ENCODE peak calls at places on chromosomes 2 and 18, in six cellular contexts. V is dorsolateral prefrontal cortex, R is astrocyte of the spinal cord, Y is PC-3, C is fibroblast of mammary gland, K is NB4. S is an unnamed sample.

GRCh38 chr18:22194151-22194598 is 24.8 kb downstream of the GATA6 start:
- DNase-seq in V (no peak), R (no peak), Y (no peak), C (no peak), K (no peak), S (no peak)

GRCh38 chr2:73156539-73157124 is 43.9 kb upstream of the RAB11FIP5 start:
- DNase-seq in V (peak), R (peak), Y (peak), C (peak), K (peak), S (no peak)

GRCh38 chr2:7468955-7469354 is 551.7 kb downstream of the RNF144A start:
- DNase-seq in V (no peak), R (no peak), Y (no peak), C (no peak), K (no peak), S (no peak)

GRCh38 chr2:105849431-105850179 is 104.9 kb downstream of the NCK2 start:
- DNase-seq in V (no peak), R (no peak), Y (no peak), C (no peak), K (no peak), S (no peak)

GRCh38 chr2:134206029-134206428 is 47.8 kb upstream of the MGAT5 start:
- DNase-seq in V (no peak), R (no peak), Y (no peak), C (no peak), K (no peak), S (no peak)

GRCh38 chr2:100185516-100185915 is 43.1 kb upstream of the AFF3 start:
- DNase-seq in V (no peak), R (no peak), Y (no peak), C (no peak), K (no peak), S (no peak)

GRCh38 chr2:109527846-109528705 is 85.7 kb downstream of the SEPTIN10 start:
- DNase-seq in V (peak), R (no peak), Y (no peak), C (no peak), K (no peak), S (no peak)

GRCh38 chr2:171287036-171287435 is 126.3 kb upstream of the TLK1 start:
- DNase-seq in V (no peak), R (no peak), Y (no peak), C (no peak), K (no peak), S (no peak)

GRCh38 chr2:9800639-9800974 is 42.7 kb upstream of the TAF1B start:
- DNase-seq in V (no peak), R (no peak), Y (no peak), C (no peak), K (peak), S (no peak)

GRCh38 chr2:218782529-218782845 is 540 bp downstream of the CYP27A1 start:
- DNase-seq in V (no peak), R (peak), Y (no peak), C (peak), K (no peak), S (no peak)

GRCh38 chr2:145277922-145278321 is 758.0 kb upstream of the ZEB2 start:
- DNase-seq in V (no peak), R (peak), Y (peak), C (peak), K (no peak), S (no peak)

GRCh38 chr18:50986360-50987087 is 18.7 kb downstream of the ELAC1 start:
- DNase-seq in V (no peak), R (peak), Y (peak), C (peak), K (no peak), S (no peak)

GRCh38 chr2:221005338-221005737 is 566.8 kb downstream of the EPHA4 start:
- DNase-seq in V (no peak), R (no peak), Y (no peak), C (no peak), K (no peak), S (no peak)

GRCh38 chr18:35076126-35076525 is 34.9 kb downstream of the MAPRE2 start:
- DNase-seq in V (no peak), R (no peak), Y (no peak), C (no peak), K (no peak), S (no peak)

GRCh38 chr18:13235981-13236380 is 17.4 kb downstream of the LDLRAD4 start:
- DNase-seq in V (no peak), R (no peak), Y (no peak), C (no peak), K (no peak), S (no peak)

GRCh38 chr2:120680136-120680761 is 55.4 kb upstream of the GLI2 start:
- DNase-seq in V (peak), R (peak), Y (peak), C (peak), K (peak), S (no peak)

GRCh38 chr2:176646033-176646615 is 376.9 kb downstream of the MTX2 start:
- DNase-seq in V (no peak), R (no peak), Y (no peak), C (no peak), K (no peak), S (no peak)

GRCh38 chr18:74982946-74983635 is 225.8 kb downstream of the PTGR3 start:
- DNase-seq in V (no peak), R (no peak), Y (no peak), C (no peak), K (no peak), S (no peak)

GRCh38 chr2:63840785-63841253 is 877 bp upstream of the UGP2 start:
- DNase-seq in V (peak), R (peak), Y (peak), C (peak), K (peak), S (peak)

GRCh38 chr2:216551234-216551633 is 52.6 kb downstream of the RPL37A start:
- DNase-seq in V (no peak), R (peak), Y (peak), C (peak), K (no peak), S (no peak)

GRCh38 chr2:96739633-96740428 is at the start of gene LMAN2L:
- DNase-seq in V (peak), R (peak), Y (peak), C (peak), K (peak), S (peak)

GRCh38 chr2:55010149-55010591 is 40.1 kb downstream of the RTN4 start:
- DNase-seq in V (peak), R (peak), Y (peak), C (peak), K (no peak), S (no peak)

GRCh38 chr2:111236027-111236426 is 115.3 kb downstream of the BCL2L11 start:
- DNase-seq in V (no peak), R (no peak), Y (no peak), C (no peak), K (no peak), S (no peak)

GRCh38 chr18:79664525-79665125 is 15.0 kb upstream of the CTDP1 start:
- DNase-seq in V (no peak), R (peak), Y (peak), C (peak), K (no peak), S (no peak)

DNA sequence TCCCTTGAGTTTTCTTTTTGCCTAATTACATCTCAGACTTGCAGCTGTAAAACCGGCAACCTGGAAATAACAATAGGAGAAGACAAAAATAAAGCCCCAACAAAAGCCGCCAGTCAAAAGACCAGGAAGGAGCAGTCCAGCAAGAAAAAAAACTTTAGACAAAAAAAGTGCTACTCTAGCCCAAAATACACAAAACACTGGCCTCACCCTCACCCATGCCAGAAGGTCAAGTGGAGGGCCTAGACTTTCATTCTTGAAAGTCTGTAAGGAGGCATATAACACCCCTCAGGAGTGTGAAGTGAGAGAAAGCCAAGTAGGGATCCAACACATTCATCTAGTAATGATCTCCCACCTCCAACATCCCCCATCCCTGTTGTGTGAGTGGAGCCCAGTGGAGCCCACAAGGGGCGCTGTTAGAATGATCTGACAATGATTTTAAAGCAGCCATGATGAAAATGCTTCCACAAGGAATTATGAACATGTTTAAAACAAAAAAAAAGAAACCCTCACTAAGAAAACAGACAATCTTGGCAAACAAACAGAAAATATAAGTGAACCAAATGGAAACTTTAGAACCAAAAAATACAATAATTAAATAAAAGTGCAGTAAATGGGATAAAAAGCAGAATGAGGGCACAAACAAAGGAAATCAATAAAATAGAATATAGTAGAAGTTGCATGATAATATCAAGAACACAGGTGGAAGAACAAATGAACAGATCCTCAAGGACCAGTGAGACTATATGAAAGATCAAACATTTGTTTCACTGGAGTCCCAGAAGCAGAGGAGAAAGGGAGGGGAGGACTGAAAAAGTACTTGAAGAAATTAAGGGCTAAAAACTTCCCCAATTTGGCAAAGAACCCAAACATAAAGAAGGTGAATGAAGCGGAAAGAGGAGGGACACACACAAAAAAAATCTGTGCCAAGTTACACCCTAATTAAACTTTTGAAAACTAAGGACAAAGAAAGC is 23.9 kb downstream of the SESTD1 start:
- DNase-seq in V (no peak), R (no peak), Y (no peak), C (no peak), K (no peak), S (no peak)
- TF ChIP-seq CTCF in V (no peak), R (no peak), Y (peak), C (no peak), K (peak), S (peak)

GRCh38 chr2:71513096-71513495 is 59.7 kb downstream of the DYSF start:
- DNase-seq in V (no peak), R (no peak), Y (no peak), C (no peak), K (no peak), S (peak)

GRCh38 chr2:71510196-71510807 is 56.9 kb downstream of the DYSF start:
- DNase-seq in V (peak), R (peak), Y (peak), C (peak), K (peak), S (no peak)

GRCh38 chr2:71512386-71512785 is 59.0 kb downstream of the DYSF start:
- DNase-seq in V (no peak), R (no peak), Y (no peak), C (no peak), K (no peak), S (peak)

GRCh38 chr2:71510938-71511337 is 57.6 kb downstream of the DYSF start:
- DNase-seq in V (no peak), R (no peak), Y (no peak), C (no peak), K (no peak), S (no peak)

GRCh38 chr2:71511776-71512175 is 58.4 kb downstream of the DYSF start:
- DNase-seq in V (no peak), R (no peak), Y (no peak), C (no peak), K (no peak), S (no peak)
- TF ChIP-seq CTCF in V (no peak), R (no peak), Y (no peak), C (no peak), K (no peak), S (no peak)

GRCh38 chr2:227347117-227347516 is 22.1 kb downstream of the MFF start:
- DNase-seq in V (no peak), R (no peak), Y (peak), C (no peak), K (no peak), S (no peak)
- TF ChIP-seq CTCF in V (no peak), R (no peak), Y (peak), C (no peak), K (no peak), S (no peak)

GRCh38 chr2:234802071-234802844 is 149.6 kb upstream of the SH3BP4 start:
- DNase-seq in V (no peak), R (no peak), Y (no peak), C (no peak), K (no peak), S (no peak)
- TF ChIP-seq CTCF in V (no peak), R (no peak), Y (no peak), C (no peak), K (no peak), S (no peak)

GRCh38 chr2:240640939-240641338 is 15.7 kb downstream of the GPR35 start:
- DNase-seq in V (peak), R (no peak), Y (peak), C (peak), K (peak), S (peak)
- TF ChIP-seq CTCF in V (no peak), R (peak), Y (peak), C (peak), K (peak), S (peak)

DNA sequence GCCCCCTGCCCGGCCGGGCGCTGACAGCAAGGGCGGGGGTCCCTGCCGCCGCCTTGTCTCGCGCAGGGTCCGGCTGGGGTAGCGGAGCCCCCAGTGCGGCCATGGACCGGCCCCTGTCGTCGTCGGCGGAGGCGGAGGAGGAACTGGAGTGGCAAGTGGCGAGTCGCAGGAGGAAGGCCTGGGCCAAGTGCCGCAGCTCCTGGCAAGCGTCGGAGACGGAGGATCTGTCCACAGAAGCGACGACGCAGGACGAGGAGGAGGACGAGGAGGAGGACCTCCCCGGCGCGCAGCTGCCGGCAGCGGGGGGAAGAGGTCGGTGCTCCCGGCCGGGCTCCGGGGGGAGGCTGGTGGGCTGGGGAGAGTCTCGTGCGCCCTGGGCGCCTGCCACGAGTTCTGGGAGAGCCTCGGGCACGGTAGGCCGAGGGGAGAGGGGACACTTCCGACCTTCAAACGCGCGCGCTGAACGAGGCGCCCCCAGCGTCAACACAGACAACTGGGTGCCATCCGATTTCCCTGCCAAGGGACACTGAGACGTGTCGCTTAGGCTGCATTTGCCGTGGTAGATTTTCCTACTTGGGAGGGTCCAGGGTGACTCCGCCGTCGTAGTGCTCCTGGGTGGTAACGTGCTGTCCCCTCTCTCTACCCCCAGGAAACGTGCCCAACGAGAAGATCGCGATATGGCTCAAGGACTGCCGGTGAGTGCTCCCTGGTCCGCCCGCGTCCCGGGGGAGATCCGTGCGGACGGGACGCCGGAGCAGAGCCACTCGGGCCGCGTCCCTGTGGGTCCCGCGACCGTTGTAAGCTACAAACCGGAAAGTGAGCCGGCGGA is 650 bp downstream of the ITPRID2 start:
- DNase-seq in V (peak), R (peak), Y (peak), C (peak), K (peak), S (peak)
- TF ChIP-seq CTCF in V (no peak), R (peak), Y (peak), C (peak), K (peak), S (peak)

DNA sequence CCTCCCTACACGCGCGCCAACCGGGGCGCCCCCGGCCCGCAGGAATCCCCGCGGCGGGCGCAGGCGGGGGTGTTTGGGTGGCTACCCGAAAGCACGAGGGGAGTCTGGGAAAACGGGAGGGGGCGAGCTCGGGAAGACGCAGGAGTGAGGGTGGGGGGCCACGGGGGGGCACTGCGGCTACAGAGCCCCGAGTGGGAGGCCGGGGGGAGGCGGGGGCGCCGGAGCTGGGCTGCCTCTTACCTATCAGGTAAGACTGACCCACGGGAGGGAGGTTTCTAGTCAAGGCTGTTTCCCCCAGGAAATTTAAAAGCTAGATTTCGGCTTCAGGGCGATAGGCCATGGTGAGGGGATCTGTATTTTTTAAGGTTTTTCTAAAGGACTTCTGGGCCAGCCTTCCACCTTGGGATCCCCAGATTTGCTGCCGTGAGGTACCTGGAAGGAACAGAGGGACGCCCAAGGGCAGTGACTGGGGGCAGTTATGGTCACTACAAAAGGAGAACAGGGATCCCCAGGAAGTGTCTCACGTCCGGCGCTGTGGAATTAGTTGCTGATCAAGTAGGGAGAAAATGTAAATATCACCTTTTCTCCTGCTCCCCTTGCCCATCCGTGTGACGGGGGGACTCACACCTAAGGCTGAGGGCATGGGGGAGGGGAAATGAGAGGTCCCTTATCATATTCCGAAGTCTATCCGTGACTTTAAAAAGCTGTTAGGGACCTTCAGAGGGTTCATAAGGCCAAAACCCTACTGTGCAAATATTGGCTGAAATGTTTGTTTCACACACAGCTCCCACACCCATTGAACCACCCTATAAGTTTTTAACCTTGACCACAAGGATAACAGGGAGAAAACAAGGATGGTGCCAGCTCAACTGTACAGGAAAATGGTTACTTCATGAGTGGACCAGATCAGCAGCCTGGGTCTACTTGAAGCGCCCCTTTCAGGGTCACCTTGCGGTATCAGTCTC is 638 bp upstream of the IRS1 start:
- DNase-seq in V (no peak), R (peak), Y (peak), C (no peak), K (peak), S (no peak)
- TF ChIP-seq CTCF in V (no peak), R (no peak), Y (peak), C (no peak), K (no peak), S (peak)